ENCODE peak calls at places on chromosomes 1 and 21, in six cellular contexts. One of them, this sample, is unnamed.

GRCh38 chr1:93629101-93630059 is 52.3 kb downstream of the BCAR3 start:
- DNase-seq in omental fat pad: no peak
- DNase-seq in dorsolateral prefrontal cortex: no peak
- DNase-seq in lower leg skin: peak; percentile 72
- DNase-seq in BE2C: peak; percentile 27
- DNase-seq in kidney epithelial cell: no peak
- DNase-seq in this sample: no peak

GRCh38 chr21:39597595-39598185 is 15.1 kb upstream of the B3GALT5 start:
- DNase-seq in BE2C: no peak
- DNase-seq in lower leg skin: no peak
- DNase-seq in dorsolateral prefrontal cortex: no peak
- DNase-seq in kidney epithelial cell: no peak
- DNase-seq in omental fat pad: no peak
- DNase-seq in this sample: no peak

GRCh38 chr1:11805454-11806306 is at the start of the genes CLCN6 and MTHFR:
- DNase-seq in kidney epithelial cell: peak; percentile 96
- DNase-seq in BE2C: peak; percentile 97
- DNase-seq in omental fat pad: peak; percentile 94
- DNase-seq in dorsolateral prefrontal cortex: peak; percentile 99
- DNase-seq in lower leg skin: peak; percentile 100
- DNase-seq in this sample: peak; percentile 97

GRCh38 chr1:184827600-184828368 is 73.1 kb upstream of the EDEM3 start:
- DNase-seq in kidney epithelial cell: peak; percentile 73
- DNase-seq in omental fat pad: no peak
- DNase-seq in dorsolateral prefrontal cortex: no peak
- DNase-seq in lower leg skin: no peak
- DNase-seq in BE2C: no peak
- DNase-seq in this sample: no peak

GRCh38 chr1:205568135-205568468 is 63.6 kb downstream of the CDK18 start:
- DNase-seq in kidney epithelial cell: no peak
- DNase-seq in BE2C: no peak
- DNase-seq in lower leg skin: peak; percentile 66
- DNase-seq in omental fat pad: no peak
- DNase-seq in dorsolateral prefrontal cortex: no peak
- DNase-seq in this sample: no peak

GRCh38 chr1:145916745-145917144 is 1.8 kb downstream of the PEX11B start:
- DNase-seq in lower leg skin: peak; percentile 20
- DNase-seq in dorsolateral prefrontal cortex: no peak
- DNase-seq in omental fat pad: no peak
- DNase-seq in kidney epithelial cell: peak; percentile 10
- DNase-seq in BE2C: no peak
- DNase-seq in this sample: no peak

GRCh38 chr21:21690068-21690665 is 692.0 kb downstream of the NCAM2 start:
- DNase-seq in kidney epithelial cell: no peak
- DNase-seq in omental fat pad: no peak
- DNase-seq in dorsolateral prefrontal cortex: no peak
- DNase-seq in lower leg skin: no peak
- DNase-seq in BE2C: no peak
- DNase-seq in this sample: no peak

GRCh38 chr1:116306837-116307442 is 66.1 kb upstream of the ATP1A1 start:
- DNase-seq in BE2C: no peak
- DNase-seq in dorsolateral prefrontal cortex: no peak
- DNase-seq in kidney epithelial cell: no peak
- DNase-seq in omental fat pad: no peak
- DNase-seq in lower leg skin: no peak
- DNase-seq in this sample: no peak

GRCh38 chr1:163730366-163730765 is 408.6 kb downstream of the NUF2 start:
- DNase-seq in dorsolateral prefrontal cortex: no peak
- DNase-seq in lower leg skin: no peak
- DNase-seq in omental fat pad: no peak
- DNase-seq in kidney epithelial cell: no peak
- DNase-seq in BE2C: no peak
- DNase-seq in this sample: no peak

GRCh38 chr1:17955302-17956285 is 152.0 kb upstream of the IGSF21 start:
- DNase-seq in BE2C: no peak
- DNase-seq in lower leg skin: no peak
- DNase-seq in omental fat pad: no peak
- DNase-seq in kidney epithelial cell: no peak
- DNase-seq in dorsolateral prefrontal cortex: no peak
- DNase-seq in this sample: no peak

GRCh38 chr1:173122958-173123852 is 72.5 kb upstream of the TNFSF18 start:
- DNase-seq in dorsolateral prefrontal cortex: peak; percentile 39
- DNase-seq in kidney epithelial cell: peak; percentile 47
- DNase-seq in lower leg skin: peak; percentile 94
- DNase-seq in omental fat pad: no peak
- DNase-seq in BE2C: peak; percentile 24
- DNase-seq in this sample: peak; percentile 84

GRCh38 chr1:1162597-1163537 is 10.8 kb upstream of the TTLL10 start:
- DNase-seq in lower leg skin: no peak
- DNase-seq in BE2C: no peak
- DNase-seq in omental fat pad: no peak
- DNase-seq in kidney epithelial cell: no peak
- DNase-seq in dorsolateral prefrontal cortex: no peak
- DNase-seq in this sample: no peak

GRCh38 chr1:119276558-119276957 is 92.0 kb upstream of the HAO2 start:
- DNase-seq in lower leg skin: no peak
- DNase-seq in BE2C: no peak
- DNase-seq in omental fat pad: no peak
- DNase-seq in kidney epithelial cell: no peak
- DNase-seq in dorsolateral prefrontal cortex: no peak
- DNase-seq in this sample: no peak
- TF ChIP-seq CTCF in lower leg skin: no peak
- TF ChIP-seq CTCF in BE2C: no peak
- TF ChIP-seq CTCF in omental fat pad: no peak
- TF ChIP-seq CTCF in kidney epithelial cell: no peak
- TF ChIP-seq CTCF in dorsolateral prefrontal cortex: no peak
- TF ChIP-seq CTCF in this sample: no peak

GRCh38 chr1:158833269-158833668 is 2.1 kb downstream of the MNDA start:
- DNase-seq in BE2C: no peak
- DNase-seq in kidney epithelial cell: no peak
- DNase-seq in lower leg skin: no peak
- DNase-seq in dorsolateral prefrontal cortex: no peak
- DNase-seq in omental fat pad: no peak
- DNase-seq in this sample: no peak

GRCh38 chr1:158836038-158836437 is 4.9 kb downstream of the MNDA start:
- DNase-seq in omental fat pad: no peak
- DNase-seq in lower leg skin: no peak
- DNase-seq in kidney epithelial cell: no peak
- DNase-seq in dorsolateral prefrontal cortex: no peak
- DNase-seq in BE2C: no peak
- DNase-seq in this sample: no peak

GRCh38 chr1:158830074-158830677 is 975 bp upstream of the MNDA start:
- DNase-seq in lower leg skin: no peak
- DNase-seq in dorsolateral prefrontal cortex: no peak
- DNase-seq in BE2C: no peak
- DNase-seq in kidney epithelial cell: no peak
- DNase-seq in omental fat pad: no peak
- DNase-seq in this sample: no peak

GRCh38 chr1:158830904-158831507 is at the start of gene MNDA:
- DNase-seq in kidney epithelial cell: no peak
- DNase-seq in lower leg skin: no peak
- DNase-seq in omental fat pad: no peak
- DNase-seq in BE2C: no peak
- DNase-seq in dorsolateral prefrontal cortex: no peak
- DNase-seq in this sample: no peak
- TF ChIP-seq CTCF in kidney epithelial cell: no peak
- TF ChIP-seq CTCF in lower leg skin: no peak
- TF ChIP-seq CTCF in omental fat pad: no peak
- TF ChIP-seq CTCF in BE2C: no peak
- TF ChIP-seq CTCF in dorsolateral prefrontal cortex: no peak
- TF ChIP-seq CTCF in this sample: no peak

DNA sequence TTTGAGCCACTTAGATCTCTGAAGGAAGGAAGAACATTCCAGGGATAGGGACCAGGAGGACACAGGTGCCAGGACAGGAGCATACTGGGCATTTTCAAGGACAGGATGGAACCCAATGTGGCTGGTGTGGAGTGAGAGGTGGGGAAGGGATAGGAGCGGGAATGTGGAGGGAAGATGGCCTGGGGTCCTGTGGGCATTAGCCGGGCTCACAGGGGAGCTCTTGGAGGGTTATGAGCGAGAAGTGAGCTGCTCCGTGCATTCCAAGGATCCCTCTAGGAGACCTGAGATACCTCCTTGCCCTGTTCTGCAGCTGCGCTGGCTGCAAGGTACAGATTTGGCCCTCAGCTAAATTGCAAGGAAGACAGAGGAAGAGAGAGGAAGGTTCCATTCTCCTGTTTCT is 87.5 kb downstream of the IER5 start:
- DNase-seq in BE2C: no peak
- DNase-seq in lower leg skin: peak; percentile 43
- DNase-seq in dorsolateral prefrontal cortex: no peak
- DNase-seq in omental fat pad: no peak
- DNase-seq in kidney epithelial cell: no peak
- DNase-seq in this sample: no peak
- TF ChIP-seq CTCF in BE2C: no peak
- TF ChIP-seq CTCF in lower leg skin: no peak
- TF ChIP-seq CTCF in dorsolateral prefrontal cortex: no peak
- TF ChIP-seq CTCF in omental fat pad: no peak
- TF ChIP-seq CTCF in kidney epithelial cell: no peak
- TF ChIP-seq CTCF in this sample: no peak

GRCh38 chr1:160414836-160415235 is 14.5 kb downstream of the VANGL2 start:
- DNase-seq in BE2C: no peak
- DNase-seq in lower leg skin: peak; percentile 63
- DNase-seq in dorsolateral prefrontal cortex: no peak
- DNase-seq in kidney epithelial cell: no peak
- DNase-seq in omental fat pad: no peak
- DNase-seq in this sample: no peak

GRCh38 chr1:160415696-160416298 is 15.4 kb downstream of the VANGL2 start:
- DNase-seq in BE2C: no peak
- DNase-seq in kidney epithelial cell: no peak
- DNase-seq in omental fat pad: no peak
- DNase-seq in lower leg skin: peak; percentile 80
- DNase-seq in dorsolateral prefrontal cortex: no peak
- DNase-seq in this sample: no peak

GRCh38 chr1:160418483-160418882 is 18.1 kb downstream of the VANGL2 start:
- DNase-seq in dorsolateral prefrontal cortex: no peak
- DNase-seq in BE2C: no peak
- DNase-seq in lower leg skin: peak; percentile 64
- DNase-seq in kidney epithelial cell: no peak
- DNase-seq in omental fat pad: no peak
- DNase-seq in this sample: no peak

GRCh38 chr1:160413716-160414115 is 13.4 kb downstream of the VANGL2 start:
- DNase-seq in dorsolateral prefrontal cortex: no peak
- DNase-seq in kidney epithelial cell: no peak
- DNase-seq in lower leg skin: no peak
- DNase-seq in BE2C: no peak
- DNase-seq in omental fat pad: no peak
- DNase-seq in this sample: no peak

GRCh38 chr1:160416369-160416768 is 16.0 kb downstream of the VANGL2 start:
- DNase-seq in omental fat pad: no peak
- DNase-seq in kidney epithelial cell: no peak
- DNase-seq in BE2C: peak; percentile 65
- DNase-seq in lower leg skin: peak; percentile 75
- DNase-seq in dorsolateral prefrontal cortex: no peak
- DNase-seq in this sample: no peak
- TF ChIP-seq CTCF in omental fat pad: no peak
- TF ChIP-seq CTCF in kidney epithelial cell: peak; percentile 76
- TF ChIP-seq CTCF in BE2C: peak; percentile 67
- TF ChIP-seq CTCF in lower leg skin: no peak
- TF ChIP-seq CTCF in dorsolateral prefrontal cortex: no peak
- TF ChIP-seq CTCF in this sample: peak; percentile 15

GRCh38 chr1:119452085-119452484 is 37.1 kb downstream of the HSD3B2 start:
- DNase-seq in BE2C: no peak
- DNase-seq in kidney epithelial cell: no peak
- DNase-seq in lower leg skin: no peak
- DNase-seq in dorsolateral prefrontal cortex: no peak
- DNase-seq in omental fat pad: no peak
- DNase-seq in this sample: no peak

GRCh38 chr1:119449964-119450363 is 35.0 kb downstream of the HSD3B2 start:
- DNase-seq in dorsolateral prefrontal cortex: no peak
- DNase-seq in omental fat pad: no peak
- DNase-seq in kidney epithelial cell: no peak
- DNase-seq in BE2C: no peak
- DNase-seq in lower leg skin: no peak
- DNase-seq in this sample: no peak

GRCh38 chr1:119451158-119451557 is 36.2 kb downstream of the HSD3B2 start:
- DNase-seq in BE2C: no peak
- DNase-seq in omental fat pad: no peak
- DNase-seq in kidney epithelial cell: no peak
- DNase-seq in dorsolateral prefrontal cortex: no peak
- DNase-seq in lower leg skin: no peak
- DNase-seq in this sample: no peak

GRCh38 chr1:119447344-119447743 is 32.4 kb downstream of the HSD3B2 start:
- DNase-seq in omental fat pad: no peak
- DNase-seq in BE2C: no peak
- DNase-seq in dorsolateral prefrontal cortex: no peak
- DNase-seq in kidney epithelial cell: no peak
- DNase-seq in lower leg skin: no peak
- DNase-seq in this sample: no peak

GRCh38 chr1:119448112-119448511 is 33.2 kb downstream of the HSD3B2 start:
- DNase-seq in kidney epithelial cell: no peak
- DNase-seq in lower leg skin: no peak
- DNase-seq in BE2C: no peak
- DNase-seq in dorsolateral prefrontal cortex: no peak
- DNase-seq in omental fat pad: no peak
- DNase-seq in this sample: no peak
- TF ChIP-seq CTCF in kidney epithelial cell: peak; percentile 24
- TF ChIP-seq CTCF in lower leg skin: no peak
- TF ChIP-seq CTCF in BE2C: no peak
- TF ChIP-seq CTCF in dorsolateral prefrontal cortex: no peak
- TF ChIP-seq CTCF in omental fat pad: no peak
- TF ChIP-seq CTCF in this sample: no peak

DNA sequence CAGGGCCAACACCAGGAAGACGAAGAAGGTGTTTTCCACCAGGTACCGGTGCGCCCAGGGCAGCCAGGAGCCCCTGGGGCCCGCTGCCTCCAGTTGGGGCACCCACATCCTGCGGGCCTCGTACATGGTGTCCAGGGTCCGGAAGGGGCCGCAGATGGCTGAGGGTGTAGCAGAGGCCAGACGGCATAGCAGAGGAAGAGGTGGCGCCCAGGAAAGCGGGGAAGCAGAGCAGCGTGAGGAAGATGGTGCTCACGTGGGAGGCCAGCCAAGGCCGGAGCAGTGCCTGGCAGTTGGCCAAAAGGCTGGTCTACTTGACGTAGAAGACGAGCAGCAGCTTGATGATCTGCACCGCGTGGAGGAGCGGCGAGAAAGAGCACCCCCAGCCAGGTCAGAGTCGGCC is 40.4 kb downstream of the ZNF691 start:
- DNase-seq in omental fat pad: no peak
- DNase-seq in BE2C: peak; percentile 44
- DNase-seq in dorsolateral prefrontal cortex: no peak
- DNase-seq in kidney epithelial cell: no peak
- DNase-seq in lower leg skin: no peak
- DNase-seq in this sample: no peak
- TF ChIP-seq CTCF in omental fat pad: no peak
- TF ChIP-seq CTCF in BE2C: no peak
- TF ChIP-seq CTCF in dorsolateral prefrontal cortex: no peak
- TF ChIP-seq CTCF in kidney epithelial cell: no peak
- TF ChIP-seq CTCF in lower leg skin: no peak
- TF ChIP-seq CTCF in this sample: no peak

DNA sequence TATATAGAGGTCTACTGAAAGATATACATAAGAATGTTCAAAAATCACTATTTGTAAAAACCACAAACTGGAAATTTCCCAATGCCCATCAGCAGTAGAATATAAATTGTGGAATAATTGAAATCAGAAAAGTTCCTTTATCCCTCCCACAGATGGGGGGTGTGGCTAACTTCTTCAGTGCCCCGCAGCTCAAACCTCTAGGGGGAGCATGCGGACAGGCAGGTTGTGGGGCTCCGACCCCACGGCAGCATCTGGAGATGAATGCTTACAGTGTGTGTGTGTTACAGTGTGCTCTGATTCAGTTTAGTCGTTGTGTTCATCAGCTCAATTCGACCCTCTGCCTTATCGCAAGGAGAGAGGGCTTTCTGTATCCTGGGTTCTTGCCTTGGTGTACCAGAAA is 262.1 kb upstream of the LRRC7 start:
- DNase-seq in BE2C: peak; percentile 40
- DNase-seq in dorsolateral prefrontal cortex: no peak
- DNase-seq in lower leg skin: no peak
- DNase-seq in kidney epithelial cell: no peak
- DNase-seq in omental fat pad: no peak
- DNase-seq in this sample: no peak
- TF ChIP-seq CTCF in BE2C: peak; percentile 41
- TF ChIP-seq CTCF in dorsolateral prefrontal cortex: no peak
- TF ChIP-seq CTCF in lower leg skin: no peak
- TF ChIP-seq CTCF in kidney epithelial cell: peak; percentile 29
- TF ChIP-seq CTCF in omental fat pad: no peak
- TF ChIP-seq CTCF in this sample: peak; percentile 2

This sample was measured in AG09319.